ENCODE peak calls at places on chromosome 10, in ten cellular contexts. One of them, this sample, is unnamed.

GRCh38 chr10:61063911-61064310 is 119.9 kb upstream of the RHOBTB1 start:
- DNase-seq in sigmoid colon: no peak
- DNase-seq in heart left ventricle: no peak
- DNase-seq in A549: no peak
- DNase-seq in GM12891: no peak
- DNase-seq in lower leg skin: no peak
- DNase-seq in NB4: no peak
- DNase-seq in stomach: no peak
- DNase-seq in uterus: no peak
- DNase-seq in gastrocnemius medialis: no peak
- DNase-seq in this sample: no peak

GRCh38 chr10:48478980-48479811 is 125.7 kb downstream of the ARHGAP22 start:
- DNase-seq in sigmoid colon: peak; percentile 49
- DNase-seq in heart left ventricle: no peak
- DNase-seq in A549: no peak
- DNase-seq in GM12891: no peak
- DNase-seq in lower leg skin: peak; percentile 82
- DNase-seq in NB4: peak; percentile 68
- DNase-seq in stomach: peak; percentile 18
- DNase-seq in uterus: no peak
- DNase-seq in gastrocnemius medialis: no peak
- DNase-seq in this sample: no peak

GRCh38 chr10:122054046-122055025 is 65.4 kb downstream of the TACC2 start:
- DNase-seq in sigmoid colon: peak; percentile 84
- DNase-seq in heart left ventricle: peak; percentile 69
- DNase-seq in A549: peak; percentile 90
- DNase-seq in GM12891: no peak
- DNase-seq in lower leg skin: peak; percentile 91
- DNase-seq in NB4: peak; percentile 75
- DNase-seq in stomach: peak; percentile 54
- DNase-seq in uterus: peak; percentile 77
- DNase-seq in gastrocnemius medialis: peak; percentile 62
- DNase-seq in this sample: peak; percentile 26

GRCh38 chr10:93219347-93219746 is 145.7 kb downstream of the CYP26A1 start:
- DNase-seq in sigmoid colon: no peak
- DNase-seq in heart left ventricle: no peak
- DNase-seq in A549: no peak
- DNase-seq in GM12891: no peak
- DNase-seq in lower leg skin: no peak
- DNase-seq in NB4: no peak
- DNase-seq in stomach: no peak
- DNase-seq in uterus: no peak
- DNase-seq in gastrocnemius medialis: no peak
- DNase-seq in this sample: no peak

GRCh38 chr10:129715805-129716785 is 248.0 kb downstream of the EBF3 start:
- DNase-seq in sigmoid colon: peak; percentile 26
- DNase-seq in heart left ventricle: no peak
- DNase-seq in A549: no peak
- DNase-seq in GM12891: no peak
- DNase-seq in lower leg skin: no peak
- DNase-seq in NB4: peak; percentile 51
- DNase-seq in stomach: no peak
- DNase-seq in uterus: no peak
- DNase-seq in gastrocnemius medialis: no peak
- DNase-seq in this sample: no peak

GRCh38 chr10:75870039-75870645 is 438.7 kb downstream of the LRMDA start:
- DNase-seq in sigmoid colon: no peak
- DNase-seq in heart left ventricle: no peak
- DNase-seq in A549: no peak
- DNase-seq in GM12891: no peak
- DNase-seq in lower leg skin: no peak
- DNase-seq in NB4: no peak
- DNase-seq in stomach: no peak
- DNase-seq in uterus: no peak
- DNase-seq in gastrocnemius medialis: no peak
- DNase-seq in this sample: no peak

GRCh38 chr10:35208536-35208935 is 81.9 kb downstream of the CREM start:
- DNase-seq in sigmoid colon: no peak
- DNase-seq in heart left ventricle: no peak
- DNase-seq in A549: no peak
- DNase-seq in GM12891: no peak
- DNase-seq in lower leg skin: no peak
- DNase-seq in NB4: no peak
- DNase-seq in stomach: no peak
- DNase-seq in uterus: no peak
- DNase-seq in gastrocnemius medialis: peak; percentile 64
- DNase-seq in this sample: no peak

GRCh38 chr10:103839867-103840746 is 15.3 kb downstream of the SH3PXD2A start:
- DNase-seq in sigmoid colon: peak; percentile 61
- DNase-seq in heart left ventricle: peak; percentile 86
- DNase-seq in A549: no peak
- DNase-seq in GM12891: no peak
- DNase-seq in lower leg skin: no peak
- DNase-seq in NB4: no peak
- DNase-seq in stomach: peak; percentile 52
- DNase-seq in uterus: no peak
- DNase-seq in gastrocnemius medialis: peak; percentile 92
- DNase-seq in this sample: no peak

GRCh38 chr10:130954326-130954905 is 357.1 kb downstream of the TCERG1L start:
- DNase-seq in sigmoid colon: no peak
- DNase-seq in heart left ventricle: no peak
- DNase-seq in A549: no peak
- DNase-seq in GM12891: no peak
- DNase-seq in lower leg skin: peak; percentile 62
- DNase-seq in NB4: no peak
- DNase-seq in stomach: peak; percentile 16
- DNase-seq in uterus: no peak
- DNase-seq in gastrocnemius medialis: no peak
- DNase-seq in this sample: no peak

GRCh38 chr10:34698979-34699378 is 116.1 kb downstream of the PARD3 start:
- DNase-seq in sigmoid colon: no peak
- DNase-seq in heart left ventricle: no peak
- DNase-seq in A549: peak; percentile 76
- DNase-seq in GM12891: no peak
- DNase-seq in lower leg skin: no peak
- DNase-seq in NB4: no peak
- DNase-seq in stomach: no peak
- DNase-seq in uterus: no peak
- DNase-seq in gastrocnemius medialis: no peak
- DNase-seq in this sample: no peak

GRCh38 chr10:110746254-110746826 is 102.2 kb downstream of the RBM20 start:
- DNase-seq in sigmoid colon: peak; percentile 75
- DNase-seq in heart left ventricle: no peak
- DNase-seq in A549: peak; percentile 66
- DNase-seq in GM12891: no peak
- DNase-seq in lower leg skin: no peak
- DNase-seq in NB4: peak; percentile 71
- DNase-seq in stomach: peak; percentile 71
- DNase-seq in uterus: peak; percentile 67
- DNase-seq in gastrocnemius medialis: peak; percentile 63
- DNase-seq in this sample: peak; percentile 74

GRCh38 chr10:55631071-55631654 is 729.9 kb downstream of the ZWINT start:
- DNase-seq in sigmoid colon: no peak
- DNase-seq in heart left ventricle: peak; percentile 39
- DNase-seq in A549: peak; percentile 70
- DNase-seq in GM12891: peak; percentile 26
- DNase-seq in lower leg skin: peak; percentile 85
- DNase-seq in NB4: no peak
- DNase-seq in stomach: peak; percentile 73
- DNase-seq in uterus: peak; percentile 18
- DNase-seq in gastrocnemius medialis: no peak
- DNase-seq in this sample: peak; percentile 24

GRCh38 chr10:62761115-62761514 is 43.4 kb upstream of the ADO start:
- DNase-seq in sigmoid colon: no peak
- DNase-seq in heart left ventricle: no peak
- DNase-seq in A549: no peak
- DNase-seq in GM12891: no peak
- DNase-seq in lower leg skin: no peak
- DNase-seq in NB4: peak; percentile 24
- DNase-seq in stomach: no peak
- DNase-seq in uterus: no peak
- DNase-seq in gastrocnemius medialis: no peak
- DNase-seq in this sample: no peak

GRCh38 chr10:6047326-6047611 is 14.9 kb downstream of the IL2RA start:
- DNase-seq in sigmoid colon: no peak
- DNase-seq in heart left ventricle: no peak
- DNase-seq in A549: no peak
- DNase-seq in GM12891: no peak
- DNase-seq in lower leg skin: peak; percentile 39
- DNase-seq in NB4: no peak
- DNase-seq in stomach: no peak
- DNase-seq in uterus: no peak
- DNase-seq in gastrocnemius medialis: no peak
- DNase-seq in this sample: no peak

GRCh38 chr10:28532509-28533314 is at the start of gene WAC:
- DNase-seq in sigmoid colon: peak; percentile 97
- DNase-seq in heart left ventricle: peak; percentile 97
- DNase-seq in A549: peak; percentile 93
- DNase-seq in GM12891: peak; percentile 76
- DNase-seq in lower leg skin: peak; percentile 99
- DNase-seq in NB4: peak; percentile 90
- DNase-seq in stomach: peak; percentile 97
- DNase-seq in uterus: peak; percentile 97
- DNase-seq in gastrocnemius medialis: peak; percentile 94
- DNase-seq in this sample: peak; percentile 93
- TF ChIP-seq POLR2A in sigmoid colon: peak; percentile 79
- TF ChIP-seq POLR2A in heart left ventricle: no peak
- TF ChIP-seq POLR2A in A549: peak; percentile 60
- TF ChIP-seq POLR2A in GM12891: peak; percentile 80
- TF ChIP-seq POLR2A in lower leg skin: peak; percentile 37
- TF ChIP-seq POLR2A in NB4: peak; percentile 52
- TF ChIP-seq POLR2A in stomach: no peak
- TF ChIP-seq POLR2A in uterus: peak; percentile 82
- TF ChIP-seq POLR2A in gastrocnemius medialis: peak; percentile 92
- TF ChIP-seq POLR2A in this sample: peak; percentile 87

GRCh38 chr10:80177781-80178636 is 27.3 kb downstream of the ANXA11 start:
- DNase-seq in sigmoid colon: no peak
- DNase-seq in heart left ventricle: no peak
- DNase-seq in A549: no peak
- DNase-seq in GM12891: no peak
- DNase-seq in lower leg skin: no peak
- DNase-seq in NB4: no peak
- DNase-seq in stomach: no peak
- DNase-seq in uterus: no peak
- DNase-seq in gastrocnemius medialis: no peak
- DNase-seq in this sample: no peak
- TF ChIP-seq POLR2A in sigmoid colon: no peak
- TF ChIP-seq POLR2A in heart left ventricle: no peak
- TF ChIP-seq POLR2A in A549: no peak
- TF ChIP-seq POLR2A in GM12891: no peak
- TF ChIP-seq POLR2A in lower leg skin: no peak
- TF ChIP-seq POLR2A in NB4: no peak
- TF ChIP-seq POLR2A in stomach: no peak
- TF ChIP-seq POLR2A in uterus: no peak
- TF ChIP-seq POLR2A in gastrocnemius medialis: no peak
- TF ChIP-seq POLR2A in this sample: no peak

GRCh38 chr10:73730153-73730906 is 13.8 kb upstream of the SEC24C start:
- DNase-seq in sigmoid colon: peak; percentile 94
- DNase-seq in heart left ventricle: peak; percentile 89
- DNase-seq in A549: peak; percentile 93
- DNase-seq in GM12891: peak; percentile 56
- DNase-seq in lower leg skin: peak; percentile 98
- DNase-seq in NB4: peak; percentile 95
- DNase-seq in stomach: peak; percentile 93
- DNase-seq in uterus: peak; percentile 90
- DNase-seq in gastrocnemius medialis: peak; percentile 91
- DNase-seq in this sample: peak; percentile 94
- TF ChIP-seq POLR2A in sigmoid colon: peak; percentile 45
- TF ChIP-seq POLR2A in heart left ventricle: no peak
- TF ChIP-seq POLR2A in A549: peak; percentile 87
- TF ChIP-seq POLR2A in GM12891: peak; percentile 92
- TF ChIP-seq POLR2A in lower leg skin: no peak
- TF ChIP-seq POLR2A in NB4: peak; percentile 88
- TF ChIP-seq POLR2A in stomach: no peak
- TF ChIP-seq POLR2A in uterus: peak; percentile 45
- TF ChIP-seq POLR2A in gastrocnemius medialis: peak; percentile 85
- TF ChIP-seq POLR2A in this sample: peak; percentile 85

GRCh38 chr10:69088801-69089501 is 1.0 kb downstream of the SRGN start:
- DNase-seq in sigmoid colon: no peak
- DNase-seq in heart left ventricle: no peak
- DNase-seq in A549: peak; percentile 80
- DNase-seq in GM12891: no peak
- DNase-seq in lower leg skin: no peak
- DNase-seq in NB4: peak; percentile 89
- DNase-seq in stomach: no peak
- DNase-seq in uterus: no peak
- DNase-seq in gastrocnemius medialis: no peak
- DNase-seq in this sample: peak; percentile 88
- TF ChIP-seq POLR2A in sigmoid colon: no peak
- TF ChIP-seq POLR2A in heart left ventricle: no peak
- TF ChIP-seq POLR2A in A549: no peak
- TF ChIP-seq POLR2A in GM12891: no peak
- TF ChIP-seq POLR2A in lower leg skin: no peak
- TF ChIP-seq POLR2A in NB4: peak; percentile 63
- TF ChIP-seq POLR2A in stomach: no peak
- TF ChIP-seq POLR2A in uterus: no peak
- TF ChIP-seq POLR2A in gastrocnemius medialis: peak; percentile 33
- TF ChIP-seq POLR2A in this sample: no peak

GRCh38 chr10:99720387-99720786 is 11.5 kb downstream of the COX15 start:
- DNase-seq in sigmoid colon: no peak
- DNase-seq in heart left ventricle: no peak
- DNase-seq in A549: no peak
- DNase-seq in GM12891: no peak
- DNase-seq in lower leg skin: no peak
- DNase-seq in NB4: no peak
- DNase-seq in stomach: no peak
- DNase-seq in uterus: no peak
- DNase-seq in gastrocnemius medialis: no peak
- DNase-seq in this sample: no peak
- TF ChIP-seq POLR2A in sigmoid colon: no peak
- TF ChIP-seq POLR2A in heart left ventricle: no peak
- TF ChIP-seq POLR2A in A549: no peak
- TF ChIP-seq POLR2A in GM12891: no peak
- TF ChIP-seq POLR2A in lower leg skin: no peak
- TF ChIP-seq POLR2A in NB4: no peak
- TF ChIP-seq POLR2A in stomach: no peak
- TF ChIP-seq POLR2A in uterus: no peak
- TF ChIP-seq POLR2A in gastrocnemius medialis: no peak
- TF ChIP-seq POLR2A in this sample: no peak

GRCh38 chr10:43574035-43574892 is at the start of gene ZNF239:
- DNase-seq in sigmoid colon: peak; percentile 95
- DNase-seq in heart left ventricle: peak; percentile 95
- DNase-seq in A549: peak; percentile 81
- DNase-seq in GM12891: peak; percentile 44
- DNase-seq in lower leg skin: peak; percentile 98
- DNase-seq in NB4: peak; percentile 80
- DNase-seq in stomach: peak; percentile 87
- DNase-seq in uterus: peak; percentile 91
- DNase-seq in gastrocnemius medialis: peak; percentile 83
- DNase-seq in this sample: peak; percentile 76
- TF ChIP-seq POLR2A in sigmoid colon: no peak
- TF ChIP-seq POLR2A in heart left ventricle: no peak
- TF ChIP-seq POLR2A in A549: no peak
- TF ChIP-seq POLR2A in GM12891: no peak
- TF ChIP-seq POLR2A in lower leg skin: no peak
- TF ChIP-seq POLR2A in NB4: no peak
- TF ChIP-seq POLR2A in stomach: no peak
- TF ChIP-seq POLR2A in uterus: peak; percentile 40
- TF ChIP-seq POLR2A in gastrocnemius medialis: no peak
- TF ChIP-seq POLR2A in this sample: no peak

This sample was measured in erythroblast.